ENCODE peak calls at places on chromosomes 7 and 10, in four cellular contexts. C is midbrain; F is pons; U is stimulated activated CD8-positive, alpha-beta memory T cell treated with anti-CD3 and anti-CD28 coated beads, Interleukin-15, amount 100 ng/mL, for 24 hours. K is an unnamed sample.

GRCh38 chr10:110556296-110556695 is 11.2 kb upstream of the SMC3 start:
- DNase-seq in U (no peak), F (no peak), C (no peak), K (no peak)

GRCh38 chr7:151201751-151202150 is 8.5 kb downstream of the H2BK1 start:
- DNase-seq in U (no peak), C (no peak), F (no peak), K (no peak)

GRCh38 chr7:14834888-14835287 is 67.7 kb downstream of the DGKB start:
- DNase-seq in F (no peak), U (no peak), C (no peak), K (no peak)

GRCh38 chr10:20627918-20628499 is 269.1 kb downstream of the NEBL start:
- DNase-seq in C (no peak), F (no peak), U (no peak), K (no peak)

GRCh38 chr7:124635416-124635815 is 130.2 kb downstream of the GPR37 start:
- DNase-seq in F (no peak), C (no peak), U (no peak), K (no peak)

GRCh38 chr7:156073366-156074052 is 261.2 kb upstream of the SHH start:
- DNase-seq in C (no peak), U (no peak), F (no peak), K (no peak)

GRCh38 chr10:74008212-74008731 is 10.4 kb downstream of the VCL start:
- DNase-seq in F (no peak), U (no peak), C (no peak), K (no peak)

GRCh38 chr10:69348824-69349541 is 67.7 kb downstream of the TACR2 start:
- DNase-seq in C (no peak), F (peak), U (no peak), K (no peak)

GRCh38 chr10:100645609-100646008 is 99.8 kb upstream of the PAX2 start:
- DNase-seq in U (no peak), C (no peak), F (no peak), K (no peak)

GRCh38 chr7:157809863-157810851 is 473.4 kb downstream of the DNAJB6 start:
- DNase-seq in F (no peak), C (no peak), U (no peak), K (no peak)

GRCh38 chr7:123797673-123798526 is 47.1 kb upstream of the HYAL4 start:
- DNase-seq in U (no peak), C (peak), F (peak), K (no peak)

GRCh38 chr10:6346621-6347020 is 143.9 kb downstream of the PFKFB3 start:
- DNase-seq in C (no peak), F (no peak), U (no peak), K (no peak)

GRCh38 chr10:79454259-79454658 is 8.8 kb upstream of the ZCCHC24 start:
- DNase-seq in U (no peak), F (no peak), C (no peak), K (no peak)

GRCh38 chr7:131948434-131949053 is 392.1 kb upstream of the PODXL start:
- DNase-seq in F (no peak), U (no peak), C (no peak), K (no peak)

GRCh38 chr7:88344956-88345832 is 38.5 kb upstream of the STEAP4 start:
- DNase-seq in U (no peak), F (peak), C (peak), K (no peak)

GRCh38 chr10:132200344-132201110 is 13.8 kb downstream of the DPYSL4 start:
- DNase-seq in C (no peak), F (no peak), U (no peak), K (no peak)

GRCh38 chr10:12907651-12908050 is 93.9 kb downstream of the CCDC3 start:
- DNase-seq in C (no peak), F (no peak), U (no peak), K (no peak)

GRCh38 chr7:132200141-132200540 is 376.1 kb downstream of the PLXNA4 start:
- DNase-seq in U (no peak), C (no peak), F (no peak), K (no peak)

GRCh38 chr10:35910234-35910633 is 268.1 kb upstream of the FZD8 start:
- DNase-seq in C (no peak), U (no peak), F (no peak), K (no peak)

GRCh38 chr7:14158111-14158510 is 168.6 kb upstream of the ETV1 start:
- DNase-seq in F (no peak), C (no peak), U (no peak), K (no peak)

GRCh38 chr7:111174476-111174875 is 83.5 kb downstream of the LRRN3 start:
- DNase-seq in F (no peak), U (no peak), C (no peak), K (no peak)

GRCh38 chr7:73851410-73852338 is 9.3 kb upstream of the TMEM270 start:
- DNase-seq in F (no peak), C (no peak), U (no peak), K (no peak)

GRCh38 chr10:98340946-98341345 is 73.0 kb upstream of the LOXL4 start:
- DNase-seq in F (no peak), U (no peak), C (no peak), K (no peak)

GRCh38 chr10:14550471-14550941 is 219.8 kb upstream of the FRMD4A start:
- DNase-seq in F (no peak), C (no peak), U (no peak), K (no peak)

GRCh38 chr10:103676851-103677417 is 178.4 kb downstream of the SH3PXD2A start:
- DNase-seq in F (no peak), C (no peak), U (no peak), K (no peak)

GRCh38 chr10:63707254-63707910 is 186.2 kb downstream of the REEP3 start:
- DNase-seq in F (peak), U (no peak), C (no peak), K (no peak)

GRCh38 chr10:22002531-22003110 is 909 bp downstream of the DNAJC1 start:
- DNase-seq in F (no peak), C (no peak), U (no peak), K (no peak)